ENCODE peak calls at places on chromosomes 1 and 21, in four cellular contexts. O is GM23338, B is SK-N-SH, Q is upper lobe of right lung. R is an unnamed sample. For H3K4me1 and H3K27me3, the result is how much of the 10 kb centered on the place peaks cover.

GRCh38 chr1:10236405-10237156 is 26.2 kb downstream of the KIF1B start:
- DNase-seq in O (no peak), B (no peak), Q (no peak), R (no peak)

GRCh38 chr21:15309721-15310120 is 244.9 kb upstream of the NRIP1 start:
- DNase-seq in O (no peak), B (no peak), Q (no peak), R (no peak)

GRCh38 chr1:183070234-183070922 is 47.2 kb downstream of the LAMC1 start:
- DNase-seq in O (no peak), B (no peak), Q (no peak), R (no peak)

GRCh38 chr21:36854391-36854790 is 112.1 kb downstream of the HLCS start:
- DNase-seq in O (peak), B (peak), Q (no peak), R (peak)

GRCh38 chr1:156995412-156995811 is 50.1 kb downstream of the ARHGEF11 start:
- DNase-seq in O (no peak), B (no peak), Q (no peak), R (no peak)

GRCh38 chr1:229004227-229004833 is 266.6 kb upstream of the RAB4A start:
- DNase-seq in O (no peak), B (no peak), Q (no peak), R (no peak)

GRCh38 chr1:58815680-58816071 is 31.8 kb upstream of the JUN start:
- DNase-seq in O (peak), B (peak), Q (no peak), R (no peak)

GRCh38 chr1:235133086-235133485 is 4.4 kb upstream of the TOMM20 start:
- DNase-seq in O (no peak), B (no peak), Q (no peak), R (no peak)

GRCh38 chr1:228141082-228141870 is 1.2 kb downstream of the GUK1 start:
- DNase-seq in O (no peak), B (peak), Q (peak), R (peak)

GRCh38 chr1:236699366-236699765 is 13.1 kb downstream of the ACTN2 start:
- DNase-seq in O (no peak), B (no peak), Q (no peak), R (no peak)

GRCh38 chr1:63940440-63940839 is 166.6 kb downstream of the ROR1 start:
- DNase-seq in O (no peak), B (no peak), Q (no peak), R (no peak)

GRCh38 chr1:2128189-2128901 is 66.2 kb downstream of the FAAP20 start:
- DNase-seq in O (no peak), B (no peak), Q (peak), R (peak)

GRCh38 chr1:76951185-76951584 is 83.9 kb downstream of the ST6GALNAC5 start:
- DNase-seq in O (no peak), B (no peak), Q (no peak), R (no peak)

GRCh38 chr21:41091561-41091960 is 76.4 kb upstream of the BACE2 start:
- DNase-seq in O (no peak), B (no peak), Q (no peak), R (no peak)

GRCh38 chr1:19473119-19473518 is 12.2 kb downstream of the CAPZB start:
- DNase-seq in O (no peak), B (no peak), Q (no peak), R (no peak)
- H3K4me1 ChIP-seq in O (under half), B (under half), Q (half or more), R (under half)

GRCh38 chr1:36938807-36939206 is 95.5 kb downstream of the GRIK3 start:
- DNase-seq in O (no peak), B (no peak), Q (no peak), R (no peak)

GRCh38 chr1:36937371-36937770 is 96.9 kb downstream of the GRIK3 start:
- DNase-seq in O (no peak), B (no peak), Q (no peak), R (no peak)

GRCh38 chr1:36947384-36947783 is 86.9 kb downstream of the GRIK3 start:
- DNase-seq in O (peak), B (no peak), Q (no peak), R (no peak)

GRCh38 chr1:36942093-36942492 is 92.2 kb downstream of the GRIK3 start:
- DNase-seq in O (no peak), B (no peak), Q (no peak), R (no peak)

GRCh38 chr1:36941579-36941978 is 92.7 kb downstream of the GRIK3 start:
- DNase-seq in O (no peak), B (no peak), Q (no peak), R (no peak)
- H3K27me3 ChIP-seq in O (under half), B (under half), Q (under half), R (under half)

GRCh38 chr1:233565313-233565712 is 48.6 kb upstream of the KCNK1 start:
- DNase-seq in O (no peak), B (no peak), Q (no peak), R (no peak)
- H3K4me1 ChIP-seq in O (under half), B (under half), Q (under half), R (under half)

DNA sequence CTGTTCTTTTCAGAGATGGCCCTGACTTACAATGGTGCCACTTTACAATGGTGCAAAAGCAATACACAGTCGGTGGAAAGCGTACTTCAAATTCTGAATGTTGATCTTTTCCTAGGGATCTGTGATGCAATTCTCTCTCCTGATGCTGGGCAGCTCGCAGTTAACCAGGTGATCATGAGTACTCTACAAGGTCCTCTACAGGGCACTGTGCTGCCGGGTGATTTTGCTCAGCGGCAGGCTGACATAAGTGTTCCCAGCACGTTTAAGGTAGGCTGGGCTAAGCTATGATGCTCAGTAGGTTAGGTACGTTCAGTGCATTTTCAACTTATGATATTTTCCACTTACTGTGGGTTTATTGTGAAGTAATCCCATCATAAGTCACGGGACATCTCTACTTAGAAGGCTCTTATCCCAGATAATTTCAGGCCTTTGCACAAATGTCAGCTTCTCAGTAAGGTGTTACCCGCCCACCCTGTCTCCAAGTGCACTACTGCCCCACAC is 126.5 kb downstream of the KCNN3 start:
- DNase-seq in O (no peak), B (no peak), Q (no peak), R (no peak)
- H3K27me3 ChIP-seq in O (under half), B (under half), Q (under half), R (under half)

GRCh38 chr1:35932941-35933340 is 2.0 kb downstream of the AGO3 start:
- DNase-seq in O (no peak), B (no peak), Q (no peak), R (no peak)

GRCh38 chr1:35932158-35932636 is 1.3 kb downstream of the AGO3 start:
- DNase-seq in O (no peak), B (no peak), Q (no peak), R (no peak)

GRCh38 chr1:35931424-35932157 is 686 bp downstream of the AGO3 start:
- DNase-seq in O (no peak), B (peak), Q (peak), R (no peak)

GRCh38 chr1:35929730-35930592 is 944 bp upstream of the AGO3 start:
- DNase-seq in O (peak), B (peak), Q (peak), R (no peak)

DNA sequence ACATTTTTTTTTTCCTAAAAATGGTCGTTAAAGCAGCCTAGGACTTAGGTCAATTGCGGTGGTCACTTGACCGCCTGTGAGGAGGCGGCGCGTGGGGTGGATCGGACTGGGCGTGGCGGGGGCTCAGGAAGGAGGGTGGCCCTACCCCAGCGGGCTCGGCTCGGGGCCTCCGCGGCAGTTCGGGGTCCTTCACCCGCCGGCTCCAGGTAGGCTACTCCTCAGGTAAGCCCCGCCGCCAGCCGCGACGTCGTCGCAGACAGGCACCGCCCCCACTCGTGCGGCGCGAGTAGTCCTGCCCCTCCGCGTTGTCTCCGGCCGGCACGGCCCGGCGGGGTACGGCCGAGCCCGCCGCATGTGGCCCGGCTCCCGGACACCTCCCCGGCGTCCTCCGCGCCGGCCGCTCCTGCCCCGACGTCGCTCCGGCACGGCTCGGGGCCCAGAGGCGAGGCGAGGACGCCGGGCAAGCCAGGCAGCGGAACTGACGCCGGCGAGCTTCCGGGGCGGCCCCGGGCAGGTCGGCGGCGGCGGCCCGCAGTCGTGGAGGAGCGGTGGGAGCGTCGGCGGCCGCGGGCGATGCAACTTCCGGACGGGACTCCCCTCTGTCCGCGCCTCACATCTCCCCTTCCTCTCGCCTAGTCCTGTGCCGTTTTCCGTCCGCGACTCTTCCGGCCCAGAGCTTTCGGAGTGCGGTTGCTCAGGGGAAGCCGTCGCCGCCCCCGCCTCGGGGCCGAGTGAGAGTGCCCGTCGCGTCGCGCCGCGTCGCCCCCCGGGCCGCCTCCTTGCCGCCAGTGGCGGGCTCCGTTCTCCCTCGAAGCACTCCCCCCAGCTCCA is at the start of gene AGO3:
- DNase-seq in O (peak), B (peak), Q (peak), R (peak)
- H3K4me1 ChIP-seq in O (under half), B (under half), Q (under half), R (under half)